ENCODE peak calls at places on chromosomes 3 and 15, in five cellular contexts. One of them, this sample, is unnamed.

GRCh38 chr3:172647823-172648222 is 63.0 kb downstream of the NCEH1 start:
- DNase-seq in activated T-helper 1 cell treated with anti-CD3 and anti-CD28 coated beads, Interleukin-2, amount 50 U/mL, for 16 hours: no peak
- DNase-seq in mesothelial cell of epicardium: no peak
- DNase-seq in cardiac fibroblast: no peak
- DNase-seq in iPS-NIHi11: peak
- DNase-seq in this sample: no peak

GRCh38 chr3:137906985-137907649 is 102.8 kb upstream of the CLDN18 start:
- DNase-seq in cardiac fibroblast: no peak
- DNase-seq in iPS-NIHi11: no peak
- DNase-seq in mesothelial cell of epicardium: no peak
- DNase-seq in activated T-helper 1 cell treated with anti-CD3 and anti-CD28 coated beads, Interleukin-2, amount 50 U/mL, for 16 hours: no peak
- DNase-seq in this sample: no peak

GRCh38 chr15:64634020-64634419 is 141.4 kb downstream of the RBPMS2 start:
- DNase-seq in iPS-NIHi11: no peak
- DNase-seq in mesothelial cell of epicardium: no peak
- DNase-seq in cardiac fibroblast: no peak
- DNase-seq in activated T-helper 1 cell treated with anti-CD3 and anti-CD28 coated beads, Interleukin-2, amount 50 U/mL, for 16 hours: no peak
- DNase-seq in this sample: peak

GRCh38 chr3:123084738-123085237 is 18.0 kb downstream of the PDIA5 start:
- DNase-seq in cardiac fibroblast: peak
- DNase-seq in iPS-NIHi11: no peak
- DNase-seq in activated T-helper 1 cell treated with anti-CD3 and anti-CD28 coated beads, Interleukin-2, amount 50 U/mL, for 16 hours: no peak
- DNase-seq in mesothelial cell of epicardium: no peak
- DNase-seq in this sample: peak

GRCh38 chr3:46612324-46612723 is at the start of gene FAM240A:
- DNase-seq in mesothelial cell of epicardium: no peak
- DNase-seq in cardiac fibroblast: no peak
- DNase-seq in activated T-helper 1 cell treated with anti-CD3 and anti-CD28 coated beads, Interleukin-2, amount 50 U/mL, for 16 hours: no peak
- DNase-seq in iPS-NIHi11: no peak
- DNase-seq in this sample: peak

GRCh38 chr3:33063651-33064051 is 33.3 kb downstream of the GLB1 start:
- DNase-seq in activated T-helper 1 cell treated with anti-CD3 and anti-CD28 coated beads, Interleukin-2, amount 50 U/mL, for 16 hours: no peak
- DNase-seq in cardiac fibroblast: peak
- DNase-seq in mesothelial cell of epicardium: no peak
- DNase-seq in iPS-NIHi11: no peak
- DNase-seq in this sample: peak

GRCh38 chr15:90637693-90638092 is 79.5 kb upstream of the BLM start:
- DNase-seq in cardiac fibroblast: no peak
- DNase-seq in activated T-helper 1 cell treated with anti-CD3 and anti-CD28 coated beads, Interleukin-2, amount 50 U/mL, for 16 hours: no peak
- DNase-seq in iPS-NIHi11: no peak
- DNase-seq in mesothelial cell of epicardium: no peak
- DNase-seq in this sample: no peak

GRCh38 chr3:169148448-169149348 is 514.8 kb downstream of the MECOM start:
- DNase-seq in iPS-NIHi11: no peak
- DNase-seq in mesothelial cell of epicardium: no peak
- DNase-seq in activated T-helper 1 cell treated with anti-CD3 and anti-CD28 coated beads, Interleukin-2, amount 50 U/mL, for 16 hours: no peak
- DNase-seq in cardiac fibroblast: peak
- DNase-seq in this sample: no peak

GRCh38 chr15:92074161-92074560 is 220.7 kb downstream of the SLCO3A1 start:
- DNase-seq in iPS-NIHi11: no peak
- DNase-seq in mesothelial cell of epicardium: no peak
- DNase-seq in cardiac fibroblast: no peak
- DNase-seq in activated T-helper 1 cell treated with anti-CD3 and anti-CD28 coated beads, Interleukin-2, amount 50 U/mL, for 16 hours: no peak
- DNase-seq in this sample: peak

GRCh38 chr15:78840661-78841060 is 29.4 kb upstream of the ADAMTS7 start:
- DNase-seq in activated T-helper 1 cell treated with anti-CD3 and anti-CD28 coated beads, Interleukin-2, amount 50 U/mL, for 16 hours: no peak
- DNase-seq in cardiac fibroblast: peak
- DNase-seq in mesothelial cell of epicardium: no peak
- DNase-seq in iPS-NIHi11: no peak
- DNase-seq in this sample: no peak

GRCh38 chr3:125179528-125180240 is 32.9 kb downstream of the SLC12A8 start:
- DNase-seq in mesothelial cell of epicardium: no peak
- DNase-seq in activated T-helper 1 cell treated with anti-CD3 and anti-CD28 coated beads, Interleukin-2, amount 50 U/mL, for 16 hours: no peak
- DNase-seq in iPS-NIHi11: no peak
- DNase-seq in cardiac fibroblast: no peak
- DNase-seq in this sample: no peak

GRCh38 chr3:18740631-18741583 is 315.8 kb upstream of the SATB1 start:
- DNase-seq in activated T-helper 1 cell treated with anti-CD3 and anti-CD28 coated beads, Interleukin-2, amount 50 U/mL, for 16 hours: no peak
- DNase-seq in iPS-NIHi11: no peak
- DNase-seq in cardiac fibroblast: no peak
- DNase-seq in mesothelial cell of epicardium: no peak
- DNase-seq in this sample: no peak

GRCh38 chr3:159929181-159929893 is 59.3 kb upstream of the IL12A start:
- DNase-seq in iPS-NIHi11: peak
- DNase-seq in activated T-helper 1 cell treated with anti-CD3 and anti-CD28 coated beads, Interleukin-2, amount 50 U/mL, for 16 hours: no peak
- DNase-seq in cardiac fibroblast: peak
- DNase-seq in mesothelial cell of epicardium: no peak
- DNase-seq in this sample: no peak

GRCh38 chr3:12423918-12424634 is 60.2 kb upstream of the TSEN2 start:
- DNase-seq in mesothelial cell of epicardium: no peak
- DNase-seq in iPS-NIHi11: no peak
- DNase-seq in cardiac fibroblast: peak
- DNase-seq in activated T-helper 1 cell treated with anti-CD3 and anti-CD28 coated beads, Interleukin-2, amount 50 U/mL, for 16 hours: no peak
- DNase-seq in this sample: no peak

GRCh38 chr15:31349233-31350141 is 22.9 kb downstream of the KLF13 start:
- DNase-seq in mesothelial cell of epicardium: no peak
- DNase-seq in cardiac fibroblast: no peak
- DNase-seq in iPS-NIHi11: no peak
- DNase-seq in activated T-helper 1 cell treated with anti-CD3 and anti-CD28 coated beads, Interleukin-2, amount 50 U/mL, for 16 hours: no peak
- DNase-seq in this sample: no peak

GRCh38 chr3:181892848-181893247 is 181.1 kb downstream of the SOX2 start:
- DNase-seq in mesothelial cell of epicardium: no peak
- DNase-seq in activated T-helper 1 cell treated with anti-CD3 and anti-CD28 coated beads, Interleukin-2, amount 50 U/mL, for 16 hours: no peak
- DNase-seq in cardiac fibroblast: no peak
- DNase-seq in iPS-NIHi11: no peak
- DNase-seq in this sample: peak

GRCh38 chr15:40984963-40985362 is 31.7 kb downstream of the CHAC1 start:
- DNase-seq in cardiac fibroblast: peak
- DNase-seq in activated T-helper 1 cell treated with anti-CD3 and anti-CD28 coated beads, Interleukin-2, amount 50 U/mL, for 16 hours: no peak
- DNase-seq in iPS-NIHi11: no peak
- DNase-seq in mesothelial cell of epicardium: no peak
- DNase-seq in this sample: no peak

GRCh38 chr15:78082106-78082742 is 4.7 kb upstream of the TBC1D2B start:
- DNase-seq in iPS-NIHi11: no peak
- DNase-seq in mesothelial cell of epicardium: no peak
- DNase-seq in activated T-helper 1 cell treated with anti-CD3 and anti-CD28 coated beads, Interleukin-2, amount 50 U/mL, for 16 hours: no peak
- DNase-seq in cardiac fibroblast: peak
- DNase-seq in this sample: no peak

GRCh38 chr3:71245971-71246860 is 337.3 kb downstream of the FOXP1 start:
- DNase-seq in activated T-helper 1 cell treated with anti-CD3 and anti-CD28 coated beads, Interleukin-2, amount 50 U/mL, for 16 hours: no peak
- DNase-seq in mesothelial cell of epicardium: no peak
- DNase-seq in cardiac fibroblast: no peak
- DNase-seq in iPS-NIHi11: peak
- DNase-seq in this sample: peak

GRCh38 chr15:65303687-65304392 is 637 bp upstream of the RNU5B-1 start:
- DNase-seq in mesothelial cell of epicardium: no peak
- DNase-seq in activated T-helper 1 cell treated with anti-CD3 and anti-CD28 coated beads, Interleukin-2, amount 50 U/mL, for 16 hours: no peak
- DNase-seq in iPS-NIHi11: no peak
- DNase-seq in cardiac fibroblast: peak
- DNase-seq in this sample: peak

GRCh38 chr3:195546130-195546560 is 3.0 kb upstream of the PPP1R2 start:
- DNase-seq in activated T-helper 1 cell treated with anti-CD3 and anti-CD28 coated beads, Interleukin-2, amount 50 U/mL, for 16 hours: no peak
- DNase-seq in iPS-NIHi11: no peak
- DNase-seq in mesothelial cell of epicardium: no peak
- DNase-seq in cardiac fibroblast: peak
- DNase-seq in this sample: no peak

GRCh38 chr3:59734061-59734460 is 684.2 kb upstream of the CFAP20DC start:
- DNase-seq in activated T-helper 1 cell treated with anti-CD3 and anti-CD28 coated beads, Interleukin-2, amount 50 U/mL, for 16 hours: no peak
- DNase-seq in cardiac fibroblast: no peak
- DNase-seq in iPS-NIHi11: no peak
- DNase-seq in mesothelial cell of epicardium: no peak
- DNase-seq in this sample: no peak

GRCh38 chr3:141797819-141798405 is 34.7 kb downstream of the GRK7 start:
- DNase-seq in cardiac fibroblast: no peak
- DNase-seq in mesothelial cell of epicardium: no peak
- DNase-seq in iPS-NIHi11: no peak
- DNase-seq in activated T-helper 1 cell treated with anti-CD3 and anti-CD28 coated beads, Interleukin-2, amount 50 U/mL, for 16 hours: no peak
- DNase-seq in this sample: no peak

GRCh38 chr15:26974120-26974780 is 3.3 kb downstream of the GABRG3 start:
- DNase-seq in iPS-NIHi11: peak
- DNase-seq in activated T-helper 1 cell treated with anti-CD3 and anti-CD28 coated beads, Interleukin-2, amount 50 U/mL, for 16 hours: no peak
- DNase-seq in cardiac fibroblast: peak
- DNase-seq in mesothelial cell of epicardium: no peak
- DNase-seq in this sample: peak

This sample was measured in endodermal cell.